ENCODE peak calls at places on chromosomes 12 and 14, in five cellular contexts. X, V, F, C and S are unnamed samples. For H3K36me3, the result is how much of the 10 kb centered on the place peaks cover.

GRCh38 chr12:83106873-83107272 is 420.2 kb downstream of the TMTC2 start:
- DNase-seq in X (no peak), V (no peak), F (no peak), C (no peak), S (no peak)

GRCh38 chr12:93783827-93784226 is 106.7 kb downstream of the CRADD start:
- DNase-seq in X (no peak), V (peak), F (no peak), C (no peak), S (no peak)

GRCh38 chr14:42965512-42965911 is 1358.8 kb downstream of the LRFN5 start:
- DNase-seq in X (no peak), V (no peak), F (no peak), C (no peak), S (no peak)

GRCh38 chr14:92880851-92881250 is 42.1 kb upstream of the CHGA start:
- DNase-seq in X (no peak), V (no peak), F (no peak), C (peak), S (peak)

GRCh38 chr12:92248977-92249376 is 103.3 kb upstream of the BTG1 start:
- DNase-seq in X (no peak), V (no peak), F (no peak), C (no peak), S (no peak)

GRCh38 chr14:39641224-39641623 is 209.0 kb upstream of the FBXO33 start:
- DNase-seq in X (no peak), V (peak), F (no peak), C (no peak), S (no peak)

GRCh38 chr12:42474391-42474790 is 115.2 kb downstream of the PRICKLE1 start:
- DNase-seq in X (no peak), V (no peak), F (peak), C (no peak), S (no peak)

GRCh38 chr12:4282103-4282891 is 8.7 kb downstream of the CCND2 start:
- DNase-seq in X (no peak), V (no peak), F (no peak), C (no peak), S (no peak)

GRCh38 chr14:92607702-92608429 is 94.3 kb downstream of the RIN3 start:
- DNase-seq in X (no peak), V (no peak), F (no peak), C (no peak), S (no peak)

GRCh38 chr14:99260652-99261551 is 11.1 kb downstream of the BCL11B start:
- DNase-seq in X (no peak), V (peak), F (no peak), C (no peak), S (no peak)

GRCh38 chr12:64007853-64008252 is 163.4 kb downstream of the SRGAP1 start:
- DNase-seq in X (no peak), V (no peak), F (no peak), C (no peak), S (no peak)

GRCh38 chr12:29711381-29711780 is 72.4 kb downstream of the TMTC1 start:
- DNase-seq in X (no peak), V (no peak), F (no peak), C (no peak), S (no peak)

GRCh38 chr12:67968316-67968715 is 20.9 kb upstream of the IFNG-AS1 start:
- DNase-seq in X (no peak), V (no peak), F (no peak), C (no peak), S (no peak)

GRCh38 chr14:95886366-95886765 is 9.7 kb downstream of the TUNAR start:
- DNase-seq in X (no peak), V (no peak), F (no peak), C (no peak), S (no peak)

GRCh38 chr14:30656190-30656632 is 34.1 kb downstream of the SCFD1 start:
- DNase-seq in X (no peak), V (peak), F (no peak), C (peak), S (peak)

GRCh38 chr12:103279444-103279843 is 216.3 kb downstream of the C12orf42 start:
- DNase-seq in X (no peak), V (peak), F (no peak), C (no peak), S (no peak)

GRCh38 chr14:51533160-51533559 is 118.5 kb upstream of the FRMD6 start:
- DNase-seq in X (no peak), V (no peak), F (peak), C (no peak), S (no peak)

GRCh38 chr12:123094349-123095073 is 56.4 kb downstream of the PITPNM2 start:
- DNase-seq in X (peak), V (no peak), F (no peak), C (no peak), S (no peak)

GRCh38 chr14:38808734-38809455 is 294.1 kb downstream of the SEC23A start:
- DNase-seq in X (no peak), V (no peak), F (no peak), C (no peak), S (no peak)

GRCh38 chr14:92970233-92970625 is 47.3 kb downstream of the CHGA start:
- DNase-seq in X (no peak), V (no peak), F (no peak), C (no peak), S (no peak)

GRCh38 chr12:49795654-49796105 is 32.5 kb downstream of the NCKAP5L start:
- DNase-seq in X (no peak), V (no peak), F (no peak), C (no peak), S (no peak)

GRCh38 chr12:105748806-105749600 is 389.8 kb downstream of the NUAK1 start:
- DNase-seq in X (peak), V (no peak), F (no peak), C (no peak), S (no peak)

GRCh38 chr12:115387392-115387791 is 703.4 kb upstream of the TBX3 start:
- DNase-seq in X (no peak), V (no peak), F (no peak), C (no peak), S (no peak)

GRCh38 chr14:71498151-71498734 is 434.0 kb upstream of the RGS6 start:
- DNase-seq in X (no peak), V (no peak), F (no peak), C (no peak), S (no peak)

GRCh38 chr12:14955876-14956811 is 5.3 kb downstream of the ARHGDIB start:
- DNase-seq in X (no peak), V (peak), F (no peak), C (no peak), S (peak)
- H3K36me3 ChIP-seq in X (under half), V (under half), F (under half), C (under half), S (under half)

DNA sequence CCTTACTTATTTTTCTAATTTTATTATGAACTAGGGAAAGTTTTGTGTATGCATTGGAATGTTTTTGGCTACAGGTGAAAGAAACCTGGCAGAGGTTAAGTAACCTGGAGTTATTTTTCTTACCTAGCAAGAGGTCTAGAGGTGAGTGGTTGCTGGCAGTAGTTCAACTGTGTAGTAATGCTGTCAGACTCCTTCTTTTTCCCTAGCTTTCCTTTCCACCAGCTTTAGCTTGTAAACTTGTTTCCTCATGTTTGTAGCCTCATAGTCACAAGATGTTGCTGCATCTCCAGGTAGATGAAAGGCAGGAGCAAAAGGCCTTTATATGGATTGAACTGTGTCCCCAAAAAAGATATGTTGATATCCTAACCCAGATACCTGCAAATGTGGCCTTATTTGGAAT is 105.1 kb upstream of the AMIGO2 start:
- DNase-seq in X (no peak), V (no peak), F (peak), C (no peak), S (no peak)
- H3K27ac ChIP-seq in X (no peak), V (no peak), F (peak), C (no peak), S (no peak)

DNA sequence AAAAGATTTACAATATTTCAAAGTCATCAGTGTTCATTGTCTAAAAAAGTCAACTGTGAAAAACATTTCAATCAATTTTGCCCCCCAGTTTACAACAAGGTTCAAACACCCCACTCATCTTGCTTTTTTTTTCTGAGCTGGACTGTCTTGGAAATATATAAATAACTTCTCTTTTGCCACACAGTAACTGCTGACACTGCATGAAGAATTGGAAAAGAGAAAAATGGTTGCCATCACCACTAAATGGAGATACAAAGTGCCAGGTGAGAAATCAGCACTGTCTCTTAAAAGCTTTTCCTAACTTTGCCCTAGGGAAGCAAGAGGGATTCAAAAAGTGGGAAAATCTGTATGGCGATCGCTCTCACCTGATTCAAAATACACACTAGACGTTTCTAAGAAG is 101.4 kb downstream of the TRAFD1 start:
- DNase-seq in X (no peak), V (no peak), F (no peak), C (no peak), S (no peak)
- H3K36me3 ChIP-seq in X (under half), V (half or more), F (under half), C (half or more), S (half or more)

DNA sequence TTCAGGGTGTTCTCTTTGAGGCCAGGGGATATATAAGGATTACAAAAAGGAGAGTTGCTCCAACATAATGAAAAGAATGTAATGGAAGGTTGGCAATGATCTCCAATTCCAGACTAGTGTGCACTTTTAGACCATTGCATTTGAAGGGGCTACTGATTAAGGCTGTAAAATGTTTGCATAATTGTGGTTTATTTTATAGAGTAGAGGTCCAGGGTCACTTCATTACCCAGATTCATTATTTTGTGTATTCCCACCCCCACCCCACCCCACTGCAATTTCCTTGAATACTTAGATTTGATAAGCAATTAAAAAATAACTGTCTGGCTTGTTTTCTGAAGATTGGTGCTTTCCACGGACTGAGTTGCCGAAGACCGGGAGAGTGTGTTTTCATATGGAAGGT is 94.8 kb downstream of the TMEM30B start:
- DNase-seq in X (no peak), V (no peak), F (no peak), C (no peak), S (no peak)
- H3K27ac ChIP-seq in X (no peak), V (no peak), F (no peak), C (no peak), S (no peak)

GRCh38 chr14:58297412-58297761 is 968 bp upstream of the ARID4A start:
- DNase-seq in X (no peak), V (no peak), F (no peak), C (no peak), S (no peak)

GRCh38 chr14:58299665-58300202 is 1.4 kb downstream of the ARID4A start:
- DNase-seq in X (no peak), V (peak), F (no peak), C (peak), S (peak)

GRCh38 chr14:58297762-58298476 is 436 bp upstream of the ARID4A start:
- DNase-seq in X (peak), V (peak), F (peak), C (peak), S (peak)

GRCh38 chr14:58298477-58298879 is at the start of gene ARID4A:
- DNase-seq in X (peak), V (no peak), F (no peak), C (no peak), S (peak)

GRCh38 chr14:58298880-58299664 is 717 bp downstream of the ARID4A start:
- DNase-seq in X (peak), V (peak), F (no peak), C (peak), S (peak)
- H3K36me3 ChIP-seq in X (under half), V (under half), F (under half), C (under half), S (under half)

GRCh38 chr14:75542585-75543091 is 20.4 kb downstream of the BATF start:
- DNase-seq in X (peak), V (peak), F (no peak), C (peak), S (no peak)

GRCh38 chr14:75543786-75544185 is 21.5 kb downstream of the BATF start:
- DNase-seq in X (no peak), V (no peak), F (no peak), C (no peak), S (no peak)

GRCh38 chr14:75545907-75546306 is 23.6 kb downstream of the BATF start:
- DNase-seq in X (no peak), V (no peak), F (no peak), C (no peak), S (no peak)

GRCh38 chr14:75540479-75540851 is 18.2 kb downstream of the BATF start:
- DNase-seq in X (no peak), V (no peak), F (no peak), C (no peak), S (no peak)

DNA sequence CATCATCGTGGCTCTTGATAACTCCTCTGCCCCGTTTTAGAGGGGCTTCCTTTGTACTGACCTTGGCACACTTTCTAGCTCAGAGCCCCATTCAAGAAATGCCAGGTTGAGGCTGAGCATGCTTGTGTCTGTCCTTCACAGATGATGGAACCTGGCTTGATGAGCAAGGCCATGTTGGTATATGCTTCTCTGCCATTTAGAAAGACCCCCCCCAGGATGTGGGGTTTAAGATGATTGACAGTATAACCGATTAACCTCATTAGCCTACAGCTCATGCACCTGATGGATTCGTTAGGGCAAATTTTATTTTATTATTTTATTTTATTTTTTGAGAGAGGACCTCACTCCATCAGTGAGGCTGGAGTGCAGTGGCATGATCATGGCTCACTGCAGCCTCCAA is 21.0 kb downstream of the BATF start:
- DNase-seq in X (no peak), V (peak), F (no peak), C (no peak), S (no peak)
- H3K27ac ChIP-seq in X (no peak), V (peak), F (no peak), C (no peak), S (no peak)

GRCh38 chr12:124324803-124325705 is 30.2 kb downstream of the RFLNA start:
- DNase-seq in X (no peak), V (no peak), F (no peak), C (no peak), S (no peak)
- H3K36me3 ChIP-seq in X (under half), V (under half), F (under half), C (under half), S (under half)

GRCh38 chr12:53593031-53593430 is 33.2 kb downstream of the ATF7 start:
- DNase-seq in X (no peak), V (no peak), F (no peak), C (no peak), S (no peak)

GRCh38 chr12:53591301-53592206 is 34.6 kb downstream of the ATF7 start:
- DNase-seq in X (no peak), V (no peak), F (no peak), C (peak), S (no peak)

GRCh38 chr12:53589423-53589822 is 36.8 kb downstream of the ATF7 start:
- DNase-seq in X (no peak), V (no peak), F (no peak), C (no peak), S (no peak)

GRCh38 chr12:53589915-53590314 is 36.3 kb downstream of the ATF7 start:
- DNase-seq in X (no peak), V (no peak), F (no peak), C (no peak), S (no peak)

GRCh38 chr12:53590661-53591060 is 35.5 kb downstream of the ATF7 start:
- DNase-seq in X (no peak), V (no peak), F (no peak), C (no peak), S (no peak)
- H3K27ac ChIP-seq in X (peak), V (no peak), F (no peak), C (peak), S (no peak)